ENCODE peak calls at places on chromosomes 3 and 15, in ten cellular contexts. B, G, N, O, Q, I, A, U, J and L are unnamed samples.

GRCh38 chr15:77446840-77447390 is 26.2 kb downstream of the HMG20A start:
- DNase-seq in B (no peak), G (no peak), N (no peak), O (no peak), Q (no peak), I (no peak), A (no peak), U (no peak), J (no peak), L (no peak)

GRCh38 chr3:7847021-7847420 is 654.6 kb upstream of the LMCD1 start:
- DNase-seq in B (no peak), G (no peak), N (no peak), O (no peak), Q (no peak), I (no peak), A (no peak), U (no peak), J (no peak), L (no peak)

GRCh38 chr15:43776718-43777292 is at the start of gene ELL3:
- DNase-seq in B (peak), G (peak), N (peak), O (peak), Q (peak), I (peak), A (no peak), U (peak), J (peak), L (peak)

GRCh38 chr3:10466186-10466585 is 39.2 kb downstream of the ATP2B2 start:
- DNase-seq in B (no peak), G (no peak), N (no peak), O (no peak), Q (no peak), I (no peak), A (no peak), U (no peak), J (no peak), L (no peak)

GRCh38 chr3:33196538-33196937 is 22.1 kb downstream of the SUSD5 start:
- DNase-seq in B (peak), G (no peak), N (no peak), O (no peak), Q (no peak), I (no peak), A (no peak), U (no peak), J (no peak), L (no peak)

GRCh38 chr15:68524753-68525584 is 53.8 kb upstream of the CORO2B start:
- DNase-seq in B (no peak), G (peak), N (no peak), O (no peak), Q (no peak), I (peak), A (no peak), U (no peak), J (no peak), L (no peak)

GRCh38 chr15:75153565-75154248 is 48.0 kb upstream of the C15orf39 start:
- DNase-seq in B (no peak), G (no peak), N (no peak), O (no peak), Q (no peak), I (no peak), A (no peak), U (no peak), J (no peak), L (no peak)

GRCh38 chr3:135809038-135809437 is 156.5 kb upstream of the PPP2R3A start:
- DNase-seq in B (no peak), G (no peak), N (no peak), O (no peak), Q (no peak), I (no peak), A (no peak), U (no peak), J (no peak), L (no peak)

GRCh38 chr3:126915015-126915414 is 67.9 kb upstream of the PLXNA1 start:
- DNase-seq in B (no peak), G (no peak), N (no peak), O (no peak), Q (no peak), I (no peak), A (no peak), U (no peak), J (no peak), L (no peak)